ENCODE peak calls at places on chromosomes 13 and 19, in four cellular contexts. One of them, this sample, is unnamed.

GRCh38 chr19:10093295-10094186 is 7.4 kb downstream of the SHFL start:
- DNase-seq in WTC11: peak
- DNase-seq in K562: peak
- DNase-seq in SK-N-SH: no peak
- DNase-seq in this sample: no peak

GRCh38 chr13:22744688-22745452 is 435.9 kb upstream of the SGCG start:
- DNase-seq in WTC11: no peak
- DNase-seq in SK-N-SH: no peak
- DNase-seq in K562: peak
- DNase-seq in this sample: no peak

GRCh38 chr13:106649495-106649894 is 81.6 kb upstream of the ARGLU1 start:
- DNase-seq in K562: no peak
- DNase-seq in SK-N-SH: no peak
- DNase-seq in WTC11: no peak
- DNase-seq in this sample: no peak

GRCh38 chr13:51935326-51936171 is 73.8 kb downstream of the CCDC70 start:
- DNase-seq in SK-N-SH: peak
- DNase-seq in K562: peak
- DNase-seq in WTC11: peak
- DNase-seq in this sample: peak

GRCh38 chr13:80132741-80133601 is 208.0 kb downstream of the SPRY2 start:
- DNase-seq in SK-N-SH: peak
- DNase-seq in K562: no peak
- DNase-seq in WTC11: no peak
- DNase-seq in this sample: no peak

GRCh38 chr13:110557610-110558305 is 3.8 kb downstream of the RAB20 start:
- DNase-seq in WTC11: no peak
- DNase-seq in K562: no peak
- DNase-seq in SK-N-SH: no peak
- DNase-seq in this sample: no peak

GRCh38 chr13:33381906-33382305 is 96.4 kb upstream of the STARD13 start:
- DNase-seq in K562: no peak
- DNase-seq in WTC11: no peak
- DNase-seq in SK-N-SH: no peak
- DNase-seq in this sample: no peak

GRCh38 chr13:45374917-45375316 is 33.9 kb upstream of the TPT1 start:
- DNase-seq in SK-N-SH: no peak
- DNase-seq in K562: no peak
- DNase-seq in WTC11: no peak
- DNase-seq in this sample: no peak

GRCh38 chr13:48504606-48505369 is 28.1 kb downstream of the RCBTB2 start:
- DNase-seq in WTC11: no peak
- DNase-seq in K562: peak
- DNase-seq in SK-N-SH: no peak
- DNase-seq in this sample: no peak

GRCh38 chr19:41407271-41407670 is 9.7 kb downstream of the BCKDHA start:
- DNase-seq in WTC11: peak
- DNase-seq in SK-N-SH: no peak
- DNase-seq in K562: no peak
- DNase-seq in this sample: no peak

GRCh38 chr19:6522712-6523111 is 8.1 kb upstream of the TNFSF9 start:
- DNase-seq in K562: no peak
- DNase-seq in WTC11: no peak
- DNase-seq in SK-N-SH: no peak
- DNase-seq in this sample: no peak

GRCh38 chr19:46984077-46985010 is 35.3 kb upstream of the NPAS1 start:
- DNase-seq in SK-N-SH: peak
- DNase-seq in K562: no peak
- DNase-seq in WTC11: no peak
- DNase-seq in this sample: no peak

GRCh38 chr13:79307866-79308298 is 98.2 kb downstream of the RBM26 start:
- DNase-seq in WTC11: no peak
- DNase-seq in SK-N-SH: no peak
- DNase-seq in K562: no peak
- DNase-seq in this sample: no peak

GRCh38 chr19:36212895-36213294 is 1.6 kb downstream of the ZNF565 start:
- DNase-seq in WTC11: no peak
- DNase-seq in K562: no peak
- DNase-seq in SK-N-SH: no peak
- DNase-seq in this sample: no peak

GRCh38 chr13:73060251-73061160 is 1.7 kb downstream of the KLF5 start:
- DNase-seq in K562: peak
- DNase-seq in WTC11: no peak
- DNase-seq in SK-N-SH: peak
- DNase-seq in this sample: no peak

GRCh38 chr19:43464089-43464775 is 1.2 kb downstream of the LYPD3 start:
- DNase-seq in K562: peak
- DNase-seq in SK-N-SH: peak
- DNase-seq in WTC11: peak
- DNase-seq in this sample: peak

GRCh38 chr19:13597625-13598024 is 91.3 kb upstream of the CACNA1A start:
- DNase-seq in K562: peak
- DNase-seq in WTC11: peak
- DNase-seq in SK-N-SH: peak
- DNase-seq in this sample: peak

GRCh38 chr13:38309397-38309796 is 40.3 kb upstream of the UFM1 start:
- DNase-seq in WTC11: no peak
- DNase-seq in K562: no peak
- DNase-seq in SK-N-SH: no peak
- DNase-seq in this sample: no peak

GRCh38 chr13:109900723-109901122 is 114.3 kb upstream of the IRS2 start:
- DNase-seq in K562: no peak
- DNase-seq in SK-N-SH: no peak
- DNase-seq in WTC11: no peak
- DNase-seq in this sample: no peak

GRCh38 chr19:17037184-17037583 is 10.6 kb upstream of the CPAMD8 start:
- DNase-seq in K562: no peak
- DNase-seq in WTC11: no peak
- DNase-seq in SK-N-SH: no peak
- DNase-seq in this sample: no peak

GRCh38 chr13:72875233-72875632 is 93.3 kb downstream of the PIBF1 start:
- DNase-seq in WTC11: no peak
- DNase-seq in K562: no peak
- DNase-seq in SK-N-SH: no peak
- DNase-seq in this sample: no peak

GRCh38 chr13:50124536-50125305 is 109.5 kb downstream of the KCNRG start:
- DNase-seq in WTC11: peak
- DNase-seq in K562: peak
- DNase-seq in SK-N-SH: peak
- DNase-seq in this sample: no peak

GRCh38 chr19:7983995-7984837 is 21.2 kb downstream of the ELAVL1 start:
- DNase-seq in WTC11: no peak
- DNase-seq in SK-N-SH: no peak
- DNase-seq in K562: no peak
- DNase-seq in this sample: no peak

GRCh38 chr19:8571006-8571411 is 6.2 kb downstream of the MYO1F start:
- DNase-seq in SK-N-SH: no peak
- DNase-seq in K562: no peak
- DNase-seq in WTC11: no peak
- DNase-seq in this sample: no peak

GRCh38 chr19:4069331-4069959 is 2.7 kb upstream of the ZBTB7A start:
- DNase-seq in SK-N-SH: no peak
- DNase-seq in K562: no peak
- DNase-seq in WTC11: no peak
- DNase-seq in this sample: no peak

GRCh38 chr13:86572115-86572514 is 772.9 kb upstream of the SLITRK6 start:
- DNase-seq in WTC11: no peak
- DNase-seq in K562: no peak
- DNase-seq in SK-N-SH: no peak
- DNase-seq in this sample: no peak

GRCh38 chr19:11273989-11274388 is 11.7 kb upstream of the DOCK6 start:
- DNase-seq in WTC11: no peak
- DNase-seq in K562: no peak
- DNase-seq in SK-N-SH: no peak
- DNase-seq in this sample: no peak

GRCh38 chr19:17103177-17103576 is 27.6 kb downstream of the MYO9B start:
- DNase-seq in WTC11: peak
- DNase-seq in SK-N-SH: peak
- DNase-seq in K562: peak
- DNase-seq in this sample: peak

GRCh38 chr19:30897034-30897433 is 452.2 kb downstream of the TSHZ3 start:
- DNase-seq in SK-N-SH: no peak
- DNase-seq in WTC11: no peak
- DNase-seq in K562: no peak
- DNase-seq in this sample: no peak

GRCh38 chr13:30857636-30858035 is 48.4 kb upstream of the MEDAG start:
- DNase-seq in K562: no peak
- DNase-seq in SK-N-SH: no peak
- DNase-seq in WTC11: no peak
- DNase-seq in this sample: no peak
- TF ChIP-seq TEAD4 in K562: no peak
- TF ChIP-seq TEAD4 in SK-N-SH: no peak
- TF ChIP-seq TEAD4 in WTC11: no peak
- TF ChIP-seq TEAD4 in this sample: no peak

GRCh38 chr13:99220199-99220931 is 19.7 kb downstream of the UBAC2 start:
- DNase-seq in WTC11: no peak
- DNase-seq in K562: no peak
- DNase-seq in SK-N-SH: no peak
- DNase-seq in this sample: no peak
- TF ChIP-seq TEAD4 in WTC11: no peak
- TF ChIP-seq TEAD4 in K562: no peak
- TF ChIP-seq TEAD4 in SK-N-SH: no peak
- TF ChIP-seq TEAD4 in this sample: no peak

DNA sequence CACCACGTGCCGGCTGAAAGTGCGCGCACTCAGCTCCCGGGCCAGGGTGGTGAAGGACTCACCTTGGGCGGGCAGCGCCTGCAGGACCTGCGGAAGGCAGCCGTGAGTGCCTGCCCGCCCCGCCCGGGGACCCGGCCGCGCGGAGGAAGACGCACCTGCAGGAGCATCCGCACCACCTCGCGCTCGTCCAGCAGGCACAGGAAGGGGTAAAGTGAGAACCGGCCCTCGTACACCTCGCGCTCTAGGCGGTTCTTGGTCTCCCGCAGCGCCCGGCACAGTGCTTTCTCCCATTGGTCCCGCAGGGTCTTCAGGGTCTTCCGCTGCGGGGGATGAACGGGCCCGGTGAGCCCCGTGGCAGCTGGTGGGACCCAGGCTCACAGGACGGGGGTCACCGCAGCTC is 10.7 kb downstream of the POLRMT start:
- DNase-seq in K562: no peak
- DNase-seq in SK-N-SH: no peak
- DNase-seq in WTC11: no peak
- DNase-seq in this sample: no peak
- TF ChIP-seq TEAD4 in K562: no peak
- TF ChIP-seq TEAD4 in SK-N-SH: no peak
- TF ChIP-seq TEAD4 in WTC11: no peak
- TF ChIP-seq TEAD4 in this sample: no peak

GRCh38 chr19:44609219-44609618 is 4.1 kb upstream of the IGSF23 start:
- DNase-seq in K562: no peak
- DNase-seq in SK-N-SH: no peak
- DNase-seq in WTC11: no peak
- DNase-seq in this sample: no peak

GRCh38 chr19:44607049-44607448 is 6.3 kb upstream of the IGSF23 start:
- DNase-seq in SK-N-SH: no peak
- DNase-seq in K562: no peak
- DNase-seq in WTC11: no peak
- DNase-seq in this sample: no peak

GRCh38 chr19:44605547-44605946 is 7.8 kb upstream of the IGSF23 start:
- DNase-seq in WTC11: no peak
- DNase-seq in K562: no peak
- DNase-seq in SK-N-SH: no peak
- DNase-seq in this sample: no peak

GRCh38 chr19:44607917-44608316 is 5.4 kb upstream of the IGSF23 start:
- DNase-seq in SK-N-SH: no peak
- DNase-seq in K562: no peak
- DNase-seq in WTC11: no peak
- DNase-seq in this sample: no peak

GRCh38 chr19:44608391-44608821 is 5.0 kb upstream of the IGSF23 start:
- DNase-seq in K562: no peak
- DNase-seq in SK-N-SH: no peak
- DNase-seq in WTC11: no peak
- DNase-seq in this sample: no peak
- TF ChIP-seq TEAD4 in K562: no peak
- TF ChIP-seq TEAD4 in SK-N-SH: no peak
- TF ChIP-seq TEAD4 in WTC11: no peak
- TF ChIP-seq TEAD4 in this sample: no peak

GRCh38 chr19:49499030-49499670 is 2.9 kb downstream of the RPS11 start:
- DNase-seq in SK-N-SH: no peak
- DNase-seq in WTC11: no peak
- DNase-seq in K562: no peak
- DNase-seq in this sample: no peak
- TF ChIP-seq TEAD4 in SK-N-SH: no peak
- TF ChIP-seq TEAD4 in WTC11: no peak
- TF ChIP-seq TEAD4 in K562: no peak
- TF ChIP-seq TEAD4 in this sample: no peak

GRCh38 chr19:15722956-15723355 is 4.9 kb upstream of the OR10H2 start:
- DNase-seq in SK-N-SH: no peak
- DNase-seq in WTC11: no peak
- DNase-seq in K562: no peak
- DNase-seq in this sample: no peak
- TF ChIP-seq TEAD4 in SK-N-SH: no peak
- TF ChIP-seq TEAD4 in WTC11: no peak
- TF ChIP-seq TEAD4 in K562: no peak
- TF ChIP-seq TEAD4 in this sample: no peak

This sample was measured in H1.